ENCODE peak calls at places on chromosomes 4 and X, in five cellular contexts. O is pancreas, V is fibroblast of lung, D is NT2/D1, K is GM06990. J is an unnamed sample. For H3K27me3, the result is how much of the 10 kb centered on the place peaks cover.

GRCh38 chr4:59689149-59689548 is 1511.0 kb upstream of the ADGRL3 start:
- DNase-seq in V (no peak), D (no peak), O (no peak), K (no peak), J (no peak)

GRCh38 chr4:101114936-101115372 is 232.4 kb downstream of the PPP3CA start:
- DNase-seq in D (peak), K (no peak), O (no peak), V (peak), J (no peak)

GRCh38 chrX:48957477-48957826 is at the start of gene OTUD5:
- DNase-seq in V (no peak), K (peak), O (no peak), D (no peak), J (no peak)

GRCh38 chr4:118033148-118034060 is 882 bp upstream of the NDST3 start:
- DNase-seq in D (peak), K (no peak), O (peak), V (peak), J (peak)

GRCh38 chrX:110318664-110318968 is 731 bp upstream of the AMMECR1 start:
- DNase-seq in K (no peak), O (peak), D (no peak), V (no peak), J (no peak)

GRCh38 chr4:76589402-76589801 is 154.4 kb downstream of the SHROOM3 start:
- DNase-seq in O (no peak), K (no peak), D (no peak), V (peak), J (peak)

GRCh38 chrX:37958493-37959211 is 47.7 kb upstream of the SYTL5 start:
- DNase-seq in V (peak), O (no peak), K (no peak), D (no peak), J (no peak)

GRCh38 chrX:10158279-10158939 is 1.6 kb downstream of the CLCN4 start:
- DNase-seq in D (no peak), O (no peak), V (no peak), K (peak), J (no peak)

GRCh38 chrX:47880927-47881326 is 44.2 kb downstream of the ZNF81 start:
- DNase-seq in O (no peak), D (no peak), K (no peak), V (no peak), J (no peak)

DNA sequence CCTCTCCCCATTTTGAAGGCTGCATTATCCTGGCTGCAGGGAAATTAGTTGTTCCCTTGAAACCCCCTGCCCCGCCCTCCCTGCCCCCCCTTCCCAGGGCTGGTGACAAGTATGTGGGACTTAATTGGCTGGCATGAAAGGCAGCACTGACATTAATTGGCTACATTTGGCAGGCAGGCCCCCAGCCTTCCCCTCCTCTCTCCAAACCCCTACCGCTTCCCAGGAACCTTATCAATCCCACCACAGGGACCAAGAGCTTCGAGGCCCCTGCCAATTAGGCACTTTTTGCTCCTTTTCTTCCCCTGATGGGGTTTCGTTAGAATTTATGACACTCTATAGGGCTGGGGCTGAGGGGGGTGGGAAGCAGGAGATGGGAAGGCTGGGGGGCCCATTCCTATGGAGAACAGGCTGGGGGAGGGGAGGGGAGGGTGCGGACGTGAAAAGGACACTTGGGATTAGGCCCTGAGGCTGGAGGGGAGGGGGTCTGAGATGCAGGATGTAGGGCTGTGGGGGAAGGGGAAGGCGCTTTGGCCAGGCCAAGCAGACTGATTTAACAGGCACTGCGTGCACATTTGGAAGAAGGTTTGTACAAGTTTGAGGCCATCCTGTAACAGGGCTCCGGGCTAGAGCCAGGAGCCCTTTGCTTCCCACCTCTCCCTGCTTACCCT is 52.2 kb downstream of the EFNB1 start:
- DNase-seq in K (no peak), D (peak), V (no peak), O (no peak), J (no peak)
- H3K27me3 ChIP-seq in K (under half), D (under half), V (under half), O (under half), J (under half)

GRCh38 chr4:143389543-143390195 is 53.0 kb downstream of the GAB1 start:
- DNase-seq in K (no peak), D (no peak), O (no peak), V (peak), J (no peak)
- H3K27me3 ChIP-seq in K (under half), D (under half), O (under half), V (under half), J (under half)

GRCh38 chr4:80264352-80264647 is 2.2 kb upstream of the FGF5 start:
- DNase-seq in K (no peak), O (no peak), D (no peak), V (no peak), J (no peak)

GRCh38 chr4:80263541-80264351 is 2.7 kb upstream of the FGF5 start:
- DNase-seq in V (no peak), D (no peak), K (no peak), O (no peak), J (no peak)

GRCh38 chr4:80265571-80266266 is 745 bp upstream of the FGF5 start:
- DNase-seq in V (peak), K (no peak), D (no peak), O (no peak), J (no peak)

GRCh38 chr4:80266267-80266901 is at the start of gene FGF5:
- DNase-seq in V (peak), K (peak), D (no peak), O (no peak), J (no peak)

GRCh38 chr4:80264825-80265224 is 1.6 kb upstream of the FGF5 start:
- DNase-seq in K (no peak), V (no peak), O (no peak), D (no peak), J (no peak)
- H3K27me3 ChIP-seq in K (under half), V (under half), O (under half), D (half or more), J (half or more)

DNA sequence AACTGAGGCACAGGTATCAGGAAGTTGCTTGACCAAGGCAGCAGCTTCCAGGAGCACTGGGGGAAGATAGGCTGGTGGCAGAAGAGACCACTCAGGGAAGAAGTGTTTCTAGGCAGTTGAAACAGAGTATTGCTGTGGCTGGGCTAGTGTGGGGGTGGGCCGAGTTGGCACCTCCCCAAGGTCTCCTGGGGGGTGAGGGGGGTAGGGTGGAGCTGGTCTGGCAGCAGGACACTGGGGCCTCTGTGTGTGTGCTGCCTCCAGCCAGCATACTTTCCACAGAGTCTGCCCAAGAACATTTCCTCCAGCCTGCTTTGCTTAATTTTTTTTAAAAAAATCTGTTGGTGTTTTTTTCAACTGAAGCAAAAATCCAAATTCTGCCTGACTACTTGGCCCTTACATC is 4.1 kb downstream of the ITIH6 start:
- DNase-seq in K (no peak), O (no peak), V (no peak), D (no peak), J (no peak)
- H3K27me3 ChIP-seq in K (under half), O (under half), V (under half), D (under half), J (under half)